ENCODE peak calls at places on chromosomes 16 and 17, in five cellular contexts. Z is endodermal cell, J is thoracic aorta, W is body of pancreas, R is suprapubic skin. S is an unnamed sample. For H3K4me1, the result is how much of the 10 kb centered on the place peaks cover.

GRCh38 chr16:46808997-46809396 is 22.0 kb downstream of the C16orf87 start:
- DNase-seq in Z (no peak), J (no peak), W (no peak), R (no peak), S (no peak)

GRCh38 chr17:27977751-27978688 is 64.5 kb upstream of the NLK start:
- DNase-seq in W (no peak), J (no peak), R (no peak), Z (no peak), S (no peak)

GRCh38 chr17:76481091-76481655 is 13.8 kb downstream of the AANAT start:
- DNase-seq in J (no peak), R (no peak), W (no peak), Z (no peak), S (no peak)

GRCh38 chr17:1083451-1084187 is 86.7 kb downstream of the TIMM22 start:
- DNase-seq in J (no peak), Z (no peak), R (no peak), W (no peak), S (no peak)

GRCh38 chr17:71472809-71473789 is 647.7 kb upstream of the SOX9 start:
- DNase-seq in J (no peak), W (peak), Z (peak), R (no peak), S (no peak)

GRCh38 chr16:67470314-67470713 is 10.6 kb downstream of the ATP6V0D1 start:
- DNase-seq in R (peak), W (peak), J (no peak), Z (no peak), S (peak)

GRCh38 chr17:8125196-8125946 is 1.5 kb upstream of the HES7 start:
- DNase-seq in J (peak), Z (peak), R (no peak), W (peak), S (peak)

GRCh38 chr17:28911411-28912045 is 8.6 kb upstream of the DHRS13 start:
- DNase-seq in J (no peak), W (no peak), Z (no peak), R (no peak), S (no peak)

GRCh38 chr16:7334801-7335560 is 2.3 kb downstream of the RBFOX1 start:
- DNase-seq in Z (no peak), J (no peak), R (no peak), W (no peak), S (no peak)

GRCh38 chr17:16313159-16314090 is 39.8 kb downstream of the CENPV start:
- DNase-seq in J (no peak), Z (no peak), R (no peak), W (no peak), S (no peak)

GRCh38 chr17:72255481-72255880 is 134.7 kb downstream of the SOX9 start:
- DNase-seq in W (no peak), J (no peak), Z (no peak), R (no peak), S (no peak)

GRCh38 chr17:561118-561517 is 153.5 kb downstream of the VPS53 start:
- DNase-seq in Z (no peak), J (no peak), R (no peak), W (no peak), S (no peak)

GRCh38 chr16:89404561-89404960 is 85.8 kb downstream of the ANKRD11 start:
- DNase-seq in Z (no peak), W (peak), J (no peak), R (no peak), S (no peak)

GRCh38 chr17:50559674-50560184 is 786 bp upstream of the CACNA1G start:
- DNase-seq in W (peak), J (peak), Z (peak), R (no peak), S (peak)

GRCh38 chr16:66930189-66930588 is 4.0 kb downstream of the CIAO2B start:
- DNase-seq in W (no peak), Z (no peak), R (no peak), J (no peak), S (no peak)

GRCh38 chr16:46898006-46898405 is 13.8 kb downstream of the GPT2 start:
- DNase-seq in W (no peak), J (no peak), Z (no peak), R (no peak), S (no peak)

GRCh38 chr16:73949574-73950348 is 346.9 kb upstream of the PSMD7 start:
- DNase-seq in R (no peak), J (no peak), W (no peak), Z (no peak), S (no peak)

GRCh38 chr16:84791088-84791487 is 28.7 kb upstream of the CRISPLD2 start:
- DNase-seq in J (no peak), W (no peak), R (no peak), Z (no peak), S (no peak)

GRCh38 chr16:84930298-84931106 is 80.8 kb downstream of the ZDHHC7 start:
- DNase-seq in Z (no peak), J (no peak), R (no peak), W (no peak), S (no peak)

GRCh38 chr16:51057102-51057793 is 93.8 kb downstream of the SALL1 start:
- DNase-seq in W (no peak), R (no peak), J (no peak), Z (no peak), S (no peak)

GRCh38 chr17:74408262-74408661 is 23.6 kb upstream of the GPRC5C start:
- DNase-seq in Z (no peak), W (peak), J (no peak), R (no peak), S (no peak)

GRCh38 chr16:85767569-85767968 is 16.7 kb upstream of the C16orf74 start:
- DNase-seq in Z (no peak), R (no peak), W (no peak), J (no peak), S (no peak)

GRCh38 chr16:29198231-29198630 is 208.3 kb downstream of the NPIPB11 start:
- DNase-seq in W (no peak), J (no peak), Z (no peak), R (peak), S (peak)

GRCh38 chr16:67683767-67684166 is 17.2 kb downstream of the C16orf86 start:
- DNase-seq in R (no peak), W (no peak), Z (no peak), J (no peak), S (no peak)

GRCh38 chr16:88376835-88377726 is 5.7 kb upstream of the ZNF469 start:
- DNase-seq in J (no peak), W (no peak), R (no peak), Z (no peak), S (peak)

GRCh38 chr17:39110435-39111136 is 40.9 kb downstream of the PLXDC1 start:
- DNase-seq in W (peak), R (no peak), Z (peak), J (no peak), S (no peak)

GRCh38 chr16:26177438-26177837 is 485.7 kb downstream of the HS3ST4 start:
- DNase-seq in J (no peak), Z (peak), R (no peak), W (no peak), S (no peak)

GRCh38 chr17:22286337-22287041 is 594.2 kb downstream of the KCNJ18 start:
- DNase-seq in Z (no peak), R (peak), W (no peak), J (no peak), S (no peak)

GRCh38 chr17:33233855-33234228 is 59.3 kb downstream of the ASIC2 start:
- DNase-seq in Z (no peak), R (no peak), J (no peak), W (no peak), S (peak)

GRCh38 chr16:19210175-19210924 is 42.3 kb downstream of the SYT17 start:
- DNase-seq in Z (no peak), W (no peak), J (no peak), R (no peak), S (no peak)

GRCh38 chr16:11135167-11135973 is 120.6 kb downstream of the SOCS1 start:
- DNase-seq in J (no peak), Z (no peak), R (no peak), W (no peak), S (peak)

GRCh38 chr16:28261916-28262315 is 30.4 kb upstream of the SBK1 start:
- DNase-seq in J (no peak), W (no peak), Z (no peak), R (no peak), S (no peak)

GRCh38 chr16:9042943-9043680 is 48.3 kb upstream of the HAPSTR1 start:
- DNase-seq in Z (no peak), R (no peak), J (no peak), W (no peak), S (no peak)

GRCh38 chr17:75152971-75153853 is 1.1 kb downstream of the JPT1 start:
- DNase-seq in W (peak), Z (peak), R (peak), J (no peak), S (peak)

GRCh38 chr17:71677444-71677843 is 443.4 kb upstream of the SOX9 start:
- DNase-seq in J (no peak), W (no peak), Z (no peak), R (no peak), S (no peak)

GRCh38 chr16:85860413-85861094 is 38.4 kb upstream of the IRF8 start:
- DNase-seq in J (no peak), R (no peak), Z (peak), W (no peak), S (no peak)

GRCh38 chr17:46964315-46965265 is 14.5 kb downstream of the RPRML start:
- DNase-seq in J (no peak), R (no peak), W (no peak), Z (peak), S (no peak)

DNA sequence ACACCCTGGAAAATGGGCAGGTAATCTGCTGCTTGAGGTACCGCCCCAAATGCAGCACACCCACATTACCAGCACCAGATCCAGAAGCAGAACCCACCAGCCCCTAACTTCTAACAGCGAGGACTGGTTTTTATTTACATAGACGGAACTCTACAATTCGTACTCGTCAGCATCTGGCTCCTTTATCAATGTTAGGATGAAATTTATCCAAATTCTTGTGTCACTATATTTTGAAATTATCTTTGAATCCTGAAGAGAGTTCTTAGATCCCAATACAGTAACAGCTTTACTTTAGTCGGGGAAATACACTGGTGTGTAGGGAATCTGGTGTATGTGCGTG is 332 bp upstream of the ALG1 start:
- DNase-seq in Z (no peak), J (no peak), R (no peak), W (no peak), S (no peak)
- H3K4me3 ChIP-seq in Z (peak), J (peak), R (peak), W (no peak), S (peak)

DNA sequence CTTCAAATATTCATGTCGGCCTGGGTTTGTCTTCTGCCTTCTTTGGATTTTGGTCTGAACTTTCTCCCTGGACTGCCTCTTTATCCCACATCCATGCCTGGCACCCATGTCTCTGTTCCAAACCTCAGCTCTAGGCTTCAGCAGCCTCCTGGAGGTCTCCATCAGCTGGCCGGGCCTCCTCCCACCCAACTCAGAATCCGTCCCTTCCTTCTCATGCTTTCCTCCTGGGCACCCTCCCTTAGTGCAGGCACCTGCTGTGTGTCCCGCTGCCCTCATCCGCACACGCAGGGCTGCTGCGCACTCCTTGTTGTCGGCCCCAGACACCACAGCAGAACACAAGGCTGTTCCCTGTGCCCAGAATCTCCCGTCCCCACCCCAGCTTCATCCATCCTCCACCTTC is 14.0 kb downstream of the LDHD start:
- DNase-seq in Z (no peak), R (no peak), J (no peak), W (no peak), S (no peak)
- H3K4me1 ChIP-seq in Z (under half), R (half or more), J (under half), W (under half), S (under half)

DNA sequence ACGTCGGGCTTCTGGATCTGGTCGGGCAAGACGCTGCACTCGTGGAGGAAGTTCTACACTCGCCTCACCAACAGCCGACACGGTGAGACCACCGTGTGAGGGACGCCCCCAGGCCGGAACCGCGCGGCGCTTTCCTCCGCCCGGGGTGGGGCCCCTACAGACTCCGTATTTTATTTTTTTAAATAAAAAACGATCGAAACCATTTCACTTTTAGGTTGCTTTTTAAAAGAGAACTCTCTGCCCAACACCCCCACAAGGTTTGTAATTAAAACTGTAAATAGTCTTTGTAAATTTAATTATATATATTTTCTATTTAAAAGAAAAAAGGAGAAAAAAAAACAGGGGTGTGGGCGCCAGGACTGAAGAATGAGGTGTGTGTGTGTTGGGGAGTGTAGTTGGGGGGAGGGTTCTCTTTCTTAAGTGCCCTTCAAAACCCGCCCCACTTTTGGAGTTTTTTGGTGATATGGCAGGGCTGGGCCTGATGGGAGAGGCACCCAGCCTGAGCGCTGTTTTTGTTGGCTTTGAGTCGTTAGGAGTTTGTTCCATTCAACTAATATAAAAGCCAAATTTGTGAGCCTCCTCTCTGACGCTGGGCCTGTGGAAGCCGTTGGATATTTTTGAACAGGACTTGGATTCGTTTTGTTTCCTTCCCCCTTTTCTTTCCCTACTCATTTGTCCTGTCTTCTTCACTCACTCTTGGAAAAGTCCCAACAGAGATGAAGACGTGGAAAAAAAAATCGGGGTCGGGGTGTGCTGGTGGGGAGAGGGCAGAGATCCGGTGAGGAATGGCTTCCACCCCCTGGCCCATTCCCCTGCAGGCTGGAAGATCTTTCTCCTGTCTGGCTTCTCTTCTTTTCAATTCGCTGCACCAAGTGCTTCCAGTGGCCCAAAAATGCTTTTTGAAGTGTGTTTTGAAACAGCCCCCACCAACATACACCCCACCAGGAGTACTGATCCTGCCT is 2.3 kb downstream of the FZD2 start:
- DNase-seq in Z (no peak), J (no peak), R (no peak), W (no peak), S (peak)
- H3K4me3 ChIP-seq in Z (peak), J (peak), R (peak), W (no peak), S (peak)

GRCh38 chr17:59342681-59343127 is 11.2 kb downstream of the YPEL2 start:
- DNase-seq in Z (no peak), W (no peak), R (no peak), J (no peak), S (no peak)

GRCh38 chr17:59345476-59345875 is 14.0 kb downstream of the YPEL2 start:
- DNase-seq in J (no peak), Z (no peak), R (no peak), W (no peak), S (no peak)

GRCh38 chr17:59337741-59338299 is 6.4 kb downstream of the YPEL2 start:
- DNase-seq in Z (no peak), R (no peak), J (no peak), W (no peak), S (no peak)

GRCh38 chr17:59346341-59346740 is 14.9 kb downstream of the YPEL2 start:
- DNase-seq in J (no peak), R (no peak), Z (peak), W (no peak), S (no peak)

GRCh38 chr17:59341922-59342321 is 10.5 kb downstream of the YPEL2 start:
- DNase-seq in R (no peak), J (no peak), W (no peak), Z (no peak), S (no peak)
- H3K4me1 ChIP-seq in R (under half), J (half or more), W (under half), Z (under half), S (under half)

GRCh38 chr16:980595-980854 is 1.0 kb upstream of the SOX8 start:
- DNase-seq in W (no peak), Z (no peak), J (no peak), R (no peak), S (no peak)

GRCh38 chr16:981695-982151 is at the start of gene SOX8:
- DNase-seq in Z (no peak), R (no peak), W (no peak), J (no peak), S (no peak)

GRCh38 chr16:983044-984030 is 1.8 kb downstream of the SOX8 start:
- DNase-seq in W (no peak), R (no peak), Z (no peak), J (no peak), S (no peak)

GRCh38 chr16:984106-984505 is 2.5 kb downstream of the SOX8 start:
- DNase-seq in R (no peak), Z (no peak), W (no peak), J (no peak), S (no peak)

DNA sequence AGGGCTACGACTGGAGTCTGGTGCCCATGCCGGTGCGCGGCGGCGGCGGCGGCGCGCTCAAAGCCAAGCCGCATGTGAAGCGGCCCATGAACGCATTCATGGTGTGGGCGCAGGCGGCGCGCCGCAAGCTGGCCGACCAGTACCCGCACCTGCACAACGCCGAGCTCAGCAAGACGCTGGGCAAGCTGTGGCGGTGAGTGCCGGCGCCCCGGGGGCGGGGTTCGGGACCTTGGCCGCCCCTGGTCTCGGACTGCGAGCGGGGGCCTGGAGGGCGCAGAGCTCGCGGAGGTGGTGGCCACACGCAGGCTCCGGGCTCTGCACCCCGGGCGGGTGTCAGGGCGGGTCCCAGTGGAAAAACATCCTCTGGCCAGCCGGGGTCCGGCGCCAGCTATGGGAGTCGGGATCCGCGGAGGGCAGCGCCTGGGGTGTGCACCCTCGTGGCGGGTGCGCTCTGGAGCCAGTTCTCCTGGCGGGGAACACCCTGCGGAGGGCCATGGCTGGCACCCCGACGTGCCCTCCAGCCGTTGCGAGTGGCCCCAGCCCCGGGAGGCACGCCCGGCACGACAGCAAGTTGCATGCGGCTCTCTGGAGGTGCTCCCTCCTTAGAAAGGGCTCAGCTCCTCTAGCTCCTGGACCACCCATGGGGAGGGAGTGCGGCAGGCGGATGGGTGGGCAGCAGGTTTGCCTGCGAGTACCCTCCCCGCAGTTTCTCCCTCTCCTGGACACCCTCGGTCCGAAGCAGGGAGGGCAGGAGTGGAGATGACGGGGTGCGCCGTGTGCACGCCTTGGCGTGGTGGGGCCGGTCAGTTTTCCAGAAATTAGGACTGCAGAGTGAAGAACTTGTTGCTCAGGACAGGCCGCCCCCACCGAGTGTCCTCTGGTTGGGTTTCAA is 828 bp downstream of the SOX8 start:
- DNase-seq in W (no peak), R (no peak), Z (peak), J (no peak), S (no peak)
- H3K4me3 ChIP-seq in W (no peak), R (peak), Z (no peak), J (peak), S (peak)

GRCh38 chr16:978403-978802 is 3.2 kb upstream of the SOX8 start:
- DNase-seq in J (no peak), Z (no peak), R (no peak), W (no peak), S (no peak)
- H3K4me1 ChIP-seq in J (half or more), Z (under half), R (under half), W (half or more), S (under half)

DNA sequence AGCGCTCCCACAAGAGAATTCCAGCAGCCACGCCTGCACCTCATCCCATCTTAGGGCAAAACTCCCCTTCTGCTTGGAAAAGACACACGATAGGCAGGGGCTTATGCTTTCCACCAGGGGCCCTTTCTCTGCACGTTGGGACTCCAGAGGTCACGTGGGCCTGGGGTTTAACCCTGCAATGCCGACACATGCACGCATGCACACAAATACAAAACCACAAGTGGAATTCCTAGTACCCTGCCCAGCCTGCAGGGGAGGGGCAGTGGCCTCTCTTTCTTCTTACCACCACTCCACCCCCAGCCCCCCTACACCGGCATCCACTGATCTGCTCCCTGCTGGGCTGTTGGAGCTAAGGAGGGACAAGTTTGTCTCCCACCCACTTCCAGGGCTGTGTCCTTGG is 16.8 kb upstream of the CCDC182 start:
- DNase-seq in R (no peak), J (no peak), W (no peak), Z (peak), S (no peak)
- H3K4me3 ChIP-seq in R (no peak), J (no peak), W (no peak), Z (no peak), S (no peak)

GRCh38 chr16:48050871-48051270 is 104.9 kb downstream of the ABCC12 start:
- DNase-seq in R (no peak), W (no peak), J (no peak), Z (peak), S (no peak)
- H3K4me1 ChIP-seq in R (under half), W (under half), J (under half), Z (under half), S (under half)

GRCh38 chr16:31877876-31878642 is 4.5 kb downstream of the ZNF267 start:
- DNase-seq in J (no peak), R (no peak), W (no peak), Z (no peak), S (no peak)
- H3K4me3 ChIP-seq in J (no peak), R (no peak), W (no peak), Z (no peak), S (no peak)